ENCODE peak calls at places on chromosomes 11 and 22, in five cellular contexts. One of them, this sample, is unnamed.

GRCh38 chr11:64619811-64620285 is 28.8 kb downstream of the SLC22A12 start:
- DNase-seq in neural crest cell: no peak
- DNase-seq in astrocyte: peak; percentile 22
- DNase-seq in osteocyte: no peak
- DNase-seq in thyroid gland: peak; percentile 85
- DNase-seq in this sample: peak; percentile 30

GRCh38 chr11:58394195-58394594 is 12.5 kb downstream of the OR5B3 start:
- DNase-seq in astrocyte: peak; percentile 80
- DNase-seq in neural crest cell: no peak
- DNase-seq in osteocyte: no peak
- DNase-seq in thyroid gland: no peak
- DNase-seq in this sample: no peak

GRCh38 chr11:110196884-110197420 is 99.5 kb downstream of the RDX start:
- DNase-seq in thyroid gland: no peak
- DNase-seq in osteocyte: no peak
- DNase-seq in neural crest cell: no peak
- DNase-seq in astrocyte: no peak
- DNase-seq in this sample: no peak

GRCh38 chr11:25066706-25067105 is 569.9 kb downstream of the LUZP2 start:
- DNase-seq in osteocyte: no peak
- DNase-seq in thyroid gland: no peak
- DNase-seq in neural crest cell: no peak
- DNase-seq in astrocyte: no peak
- DNase-seq in this sample: no peak

GRCh38 chr11:122601131-122602125 is 54.1 kb upstream of the UBASH3B start:
- DNase-seq in osteocyte: no peak
- DNase-seq in thyroid gland: no peak
- DNase-seq in neural crest cell: no peak
- DNase-seq in astrocyte: peak; percentile 80
- DNase-seq in this sample: no peak

GRCh38 chr11:19405966-19406365 is 165.2 kb upstream of the E2F8 start:
- DNase-seq in osteocyte: no peak
- DNase-seq in neural crest cell: no peak
- DNase-seq in astrocyte: no peak
- DNase-seq in thyroid gland: no peak
- DNase-seq in this sample: no peak

GRCh38 chr11:33802414-33802950 is 28.2 kb upstream of the FBXO3 start:
- DNase-seq in astrocyte: peak; percentile 90
- DNase-seq in neural crest cell: peak; percentile 46
- DNase-seq in thyroid gland: peak; percentile 42
- DNase-seq in osteocyte: no peak
- DNase-seq in this sample: peak; percentile 71

GRCh38 chr11:126963603-126964353 is 36.8 kb downstream of the KIRREL3 start:
- DNase-seq in neural crest cell: no peak
- DNase-seq in thyroid gland: no peak
- DNase-seq in osteocyte: no peak
- DNase-seq in astrocyte: peak; percentile 75
- DNase-seq in this sample: no peak

GRCh38 chr11:105589346-105589745 is 20.5 kb upstream of the GRIA4 start:
- DNase-seq in astrocyte: peak; percentile 49
- DNase-seq in thyroid gland: no peak
- DNase-seq in neural crest cell: no peak
- DNase-seq in osteocyte: no peak
- DNase-seq in this sample: no peak

GRCh38 chr22:47175761-47176359 is 413.4 kb downstream of the TBC1D22A start:
- DNase-seq in astrocyte: no peak
- DNase-seq in neural crest cell: no peak
- DNase-seq in osteocyte: peak; percentile 73
- DNase-seq in thyroid gland: no peak
- DNase-seq in this sample: no peak

DNA sequence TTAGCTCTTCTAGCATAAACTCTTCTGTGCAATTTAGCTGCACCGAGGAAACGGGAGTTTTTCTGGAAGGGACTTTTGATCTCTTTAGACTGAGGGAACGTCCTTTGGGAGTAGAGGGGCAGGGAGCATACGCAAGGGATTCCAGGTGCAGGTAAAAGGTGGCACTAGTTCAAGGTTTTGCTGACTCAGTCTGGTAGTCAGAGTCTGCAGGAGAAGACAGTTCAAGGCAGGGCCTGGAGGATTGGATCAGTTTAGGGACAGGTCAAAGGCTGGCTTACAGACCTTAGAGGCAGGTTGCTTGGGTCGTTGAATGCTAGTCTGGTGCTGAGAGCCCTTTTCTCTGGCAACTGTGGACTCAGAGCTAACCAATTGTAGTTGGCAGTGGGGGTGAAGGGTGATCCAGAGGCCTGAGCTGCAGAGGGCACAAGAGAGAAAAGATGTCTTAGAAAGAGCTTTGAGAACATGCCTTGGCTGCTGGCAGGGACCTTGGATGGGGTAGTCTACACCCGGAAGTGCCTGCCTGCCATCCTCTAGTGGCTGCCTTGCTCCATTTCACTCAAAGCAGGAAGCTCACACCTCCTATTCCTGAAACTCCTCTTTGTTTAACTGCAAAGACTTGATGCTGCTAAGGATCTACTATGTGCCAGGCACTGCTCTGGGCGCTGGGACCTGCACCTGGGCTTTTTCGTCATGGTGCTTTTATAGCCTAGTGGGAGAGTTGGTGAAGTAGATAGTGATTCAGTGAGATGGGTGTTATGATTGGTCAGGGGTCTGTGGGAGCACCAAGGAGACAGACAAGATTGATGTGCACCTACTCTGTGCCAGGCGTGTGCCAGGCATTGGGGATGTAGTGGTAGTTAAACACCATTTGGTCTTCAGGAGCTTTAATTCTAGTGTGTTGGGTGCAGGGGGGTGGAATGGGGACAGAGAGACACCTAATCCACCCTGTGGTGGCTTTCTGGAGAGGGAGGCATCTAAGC is 17.1 kb downstream of the MIAT start:
- DNase-seq in thyroid gland: peak; percentile 12
- DNase-seq in astrocyte: no peak
- DNase-seq in osteocyte: no peak
- DNase-seq in neural crest cell: no peak
- DNase-seq in this sample: no peak
- TF ChIP-seq CTCF in thyroid gland: no peak
- TF ChIP-seq CTCF in astrocyte: no peak
- TF ChIP-seq CTCF in osteocyte: no peak
- TF ChIP-seq CTCF in neural crest cell: no peak
- TF ChIP-seq CTCF in this sample: no peak

DNA sequence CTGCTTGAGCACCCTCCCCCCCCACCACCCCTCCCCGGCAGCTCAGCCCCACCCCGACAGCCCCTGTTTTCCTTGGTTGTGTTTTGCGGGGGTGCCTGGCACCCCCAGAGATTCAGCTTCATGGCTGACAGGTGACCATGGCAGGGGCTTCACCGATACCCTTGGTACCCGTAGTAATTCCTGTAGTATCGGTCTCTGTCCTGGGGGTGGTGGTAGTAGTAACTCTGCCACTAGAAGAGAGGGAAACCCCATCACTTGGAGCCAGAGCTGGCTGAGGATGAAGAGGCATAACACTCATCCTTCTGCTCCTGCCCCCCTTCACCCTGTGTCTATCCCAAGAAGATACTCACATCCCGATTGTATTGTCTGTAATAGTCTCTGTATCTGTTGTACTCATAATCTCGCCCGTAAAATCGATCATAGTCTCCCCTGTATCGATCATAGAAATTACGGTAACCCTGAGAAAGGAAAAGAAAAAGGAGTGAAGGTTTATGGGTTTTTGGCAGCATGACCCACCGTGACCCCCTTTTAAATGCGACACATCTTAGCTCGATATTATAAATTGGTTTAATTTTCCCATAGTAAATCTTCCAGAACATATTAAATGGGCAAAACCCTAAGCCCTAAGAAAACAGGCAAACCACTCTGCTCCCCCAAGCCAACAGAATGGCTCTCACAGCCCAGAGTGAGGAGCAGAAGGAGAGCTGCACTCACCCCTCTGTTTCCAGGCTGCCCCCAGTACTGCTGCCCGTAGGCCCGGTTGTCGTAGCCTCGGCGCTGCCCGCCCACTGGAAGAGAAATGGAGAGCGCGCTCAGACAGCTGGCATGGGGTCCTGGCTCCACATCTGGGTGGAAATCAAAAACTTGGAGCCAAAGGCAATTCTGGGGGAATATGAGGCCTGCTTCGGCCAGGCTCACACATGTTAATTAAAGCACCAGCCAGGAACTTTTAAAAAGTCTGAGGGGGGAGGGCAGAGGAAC is 8.0 kb downstream of the GNG3 start:
- DNase-seq in neural crest cell: no peak
- DNase-seq in astrocyte: no peak
- DNase-seq in thyroid gland: no peak
- DNase-seq in osteocyte: no peak
- DNase-seq in this sample: no peak
- TF ChIP-seq CTCF in neural crest cell: no peak
- TF ChIP-seq CTCF in astrocyte: no peak
- TF ChIP-seq CTCF in thyroid gland: no peak
- TF ChIP-seq CTCF in osteocyte: no peak
- TF ChIP-seq CTCF in this sample: no peak

DNA sequence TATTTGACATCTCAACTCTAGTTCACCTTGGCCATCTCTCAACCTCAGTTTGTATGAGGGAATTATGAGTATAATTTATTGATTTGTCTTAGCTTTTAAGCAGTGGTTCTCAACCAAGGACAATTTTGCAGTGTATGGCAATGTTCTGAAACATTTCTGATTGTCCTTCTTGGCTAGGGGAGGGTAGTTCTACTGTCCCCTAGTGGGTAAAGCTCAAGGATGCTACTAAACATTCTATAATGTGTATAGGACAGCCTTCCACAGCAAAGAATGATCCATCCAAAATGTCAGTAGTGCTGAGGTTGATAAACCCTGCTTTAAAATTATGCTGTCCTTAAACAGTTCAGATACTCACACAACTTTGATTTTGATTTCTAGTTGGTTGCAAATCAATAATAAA is 78.1 kb upstream of the ALKBH3 start:
- DNase-seq in thyroid gland: no peak
- DNase-seq in astrocyte: no peak
- DNase-seq in neural crest cell: no peak
- DNase-seq in osteocyte: no peak
- DNase-seq in this sample: no peak
- TF ChIP-seq CTCF in thyroid gland: no peak
- TF ChIP-seq CTCF in astrocyte: peak; percentile 6
- TF ChIP-seq CTCF in neural crest cell: peak; percentile 39
- TF ChIP-seq CTCF in osteocyte: peak; percentile 25
- TF ChIP-seq CTCF in this sample: peak; percentile 15

DNA sequence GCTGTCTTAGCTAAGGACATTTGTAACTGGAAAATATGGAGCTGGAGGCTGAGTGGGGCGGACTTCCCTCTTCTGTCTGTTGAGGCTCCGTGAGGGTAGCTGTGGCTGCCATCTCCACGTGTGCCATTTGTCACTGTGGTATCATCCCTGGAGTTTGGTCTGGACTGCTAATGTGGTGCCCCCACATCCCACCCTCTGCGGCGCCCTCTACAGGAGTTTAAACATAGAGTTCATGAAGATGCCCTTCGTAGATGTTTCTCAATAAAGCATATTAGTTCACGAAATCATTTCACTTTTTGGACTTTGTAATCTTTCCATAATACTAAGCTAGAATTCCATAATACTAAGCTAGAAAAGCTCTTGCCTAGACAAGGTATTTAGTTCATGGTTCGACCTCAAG is 52.4 kb downstream of the TECTA start:
- DNase-seq in osteocyte: no peak
- DNase-seq in astrocyte: no peak
- DNase-seq in thyroid gland: no peak
- DNase-seq in neural crest cell: no peak
- DNase-seq in this sample: no peak
- TF ChIP-seq CTCF in osteocyte: no peak
- TF ChIP-seq CTCF in astrocyte: no peak
- TF ChIP-seq CTCF in thyroid gland: no peak
- TF ChIP-seq CTCF in neural crest cell: no peak
- TF ChIP-seq CTCF in this sample: no peak

GRCh38 chr11:66324626-66325025 is 7.8 kb upstream of the CD248 start:
- DNase-seq in astrocyte: no peak
- DNase-seq in thyroid gland: no peak
- DNase-seq in neural crest cell: no peak
- DNase-seq in osteocyte: no peak
- DNase-seq in this sample: no peak
- TF ChIP-seq CTCF in astrocyte: no peak
- TF ChIP-seq CTCF in thyroid gland: no peak
- TF ChIP-seq CTCF in neural crest cell: no peak
- TF ChIP-seq CTCF in osteocyte: no peak
- TF ChIP-seq CTCF in this sample: no peak

DNA sequence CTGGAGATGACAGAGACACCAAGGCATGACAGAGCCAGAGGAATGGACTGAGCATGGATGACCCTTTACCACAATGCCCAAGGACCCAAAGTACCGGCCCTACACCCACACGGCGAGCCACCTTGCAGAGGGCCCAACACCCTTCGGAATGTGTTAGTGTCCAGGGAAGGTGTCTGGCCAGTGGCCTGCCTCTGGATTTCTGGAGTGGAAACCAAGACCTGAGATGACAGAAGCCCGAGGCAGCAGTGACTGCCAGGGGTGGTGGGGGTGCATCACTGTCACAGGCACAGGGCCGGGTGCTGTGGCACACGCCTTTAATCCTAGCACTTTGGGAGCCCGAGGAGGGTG is 28.7 kb downstream of the PDGFB start:
- DNase-seq in astrocyte: no peak
- DNase-seq in osteocyte: no peak
- DNase-seq in thyroid gland: no peak
- DNase-seq in neural crest cell: no peak
- DNase-seq in this sample: no peak
- TF ChIP-seq CTCF in astrocyte: no peak
- TF ChIP-seq CTCF in osteocyte: no peak
- TF ChIP-seq CTCF in thyroid gland: no peak
- TF ChIP-seq CTCF in neural crest cell: peak; percentile 8
- TF ChIP-seq CTCF in this sample: peak; percentile 3

DNA sequence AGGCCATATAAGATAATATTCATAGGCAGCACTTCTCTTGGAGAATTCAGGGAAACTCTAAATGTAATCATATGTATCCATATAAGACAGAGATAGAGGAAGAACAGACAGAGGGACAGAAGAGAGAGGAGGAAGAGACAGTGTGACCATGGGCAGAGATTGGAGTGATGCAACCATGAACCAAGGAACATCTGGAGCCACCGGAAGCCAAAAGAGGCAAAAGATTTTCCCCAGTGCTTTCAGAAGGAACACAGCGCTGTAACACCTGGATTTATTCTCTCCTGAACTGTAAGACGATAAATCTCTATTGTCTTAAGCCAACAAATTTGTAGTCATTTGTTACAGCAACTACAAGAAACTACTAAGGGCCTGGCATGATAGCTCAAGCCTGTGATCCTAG is 57.7 kb downstream of the GAB2 start:
- DNase-seq in astrocyte: no peak
- DNase-seq in neural crest cell: no peak
- DNase-seq in thyroid gland: no peak
- DNase-seq in osteocyte: no peak
- DNase-seq in this sample: no peak
- TF ChIP-seq CTCF in astrocyte: no peak
- TF ChIP-seq CTCF in neural crest cell: no peak
- TF ChIP-seq CTCF in thyroid gland: no peak
- TF ChIP-seq CTCF in osteocyte: no peak
- TF ChIP-seq CTCF in this sample: no peak

GRCh38 chr11:11265994-11266606 is 87.0 kb downstream of the CSNK2A3 start:
- DNase-seq in astrocyte: no peak
- DNase-seq in thyroid gland: peak; percentile 64
- DNase-seq in neural crest cell: peak; percentile 51
- DNase-seq in osteocyte: no peak
- DNase-seq in this sample: peak; percentile 67
- TF ChIP-seq CTCF in astrocyte: peak; percentile 53
- TF ChIP-seq CTCF in thyroid gland: peak; percentile 71
- TF ChIP-seq CTCF in neural crest cell: peak; percentile 75
- TF ChIP-seq CTCF in osteocyte: peak; percentile 72
- TF ChIP-seq CTCF in this sample: peak; percentile 80

This sample was measured in nephron progenitor cell.